ENCODE peak calls at places on chromosomes 5 and 9, in seven cellular contexts. C is GM23248, J is fibroblast of lung, F is mammary epithelial cell, U is GM23338, W is PC-3, M is neural progenitor cell. B is an unnamed sample.

GRCh38 chr5:141121563-141121962 is at the start of gene PCDHB4:
- DNase-seq in C (peak; percentile 71), J (peak; percentile 8), F (peak; percentile 10), U (peak; percentile 92), W (no peak), M (peak; percentile 25), B (peak; percentile 22)

GRCh38 chr9:134600836-134601638 is 40.6 kb upstream of the COL5A1 start:
- DNase-seq in C (no peak), J (no peak), F (no peak), U (no peak), W (no peak), M (no peak), B (no peak)

GRCh38 chr9:131116281-131117101 is 8.9 kb upstream of the NUP214 start:
- DNase-seq in C (no peak), J (no peak), F (no peak), U (no peak), W (no peak), M (no peak), B (no peak)

GRCh38 chr5:133203317-133204305 is 151.8 kb downstream of the HSPA4 start:
- DNase-seq in C (no peak), J (no peak), F (no peak), U (no peak), W (no peak), M (no peak), B (no peak)

GRCh38 chr5:151208481-151208914 is 15.4 kb downstream of the CCDC69 start:
- DNase-seq in C (no peak), J (no peak), F (no peak), U (no peak), W (no peak), M (no peak), B (no peak)

GRCh38 chr5:115487750-115488149 is 56.8 kb downstream of the FEM1C start:
- DNase-seq in C (no peak), J (no peak), F (no peak), U (no peak), W (no peak), M (no peak), B (no peak)

GRCh38 chr5:104754311-104754995 is 1191.9 kb upstream of the NUDT12 start:
- DNase-seq in C (no peak), J (no peak), F (no peak), U (peak; percentile 71), W (no peak), M (no peak), B (no peak)

GRCh38 chr5:137192293-137192743 is 306.8 kb downstream of the SPOCK1 start:
- DNase-seq in C (peak; percentile 78), J (no peak), F (peak; percentile 50), U (no peak), W (peak; percentile 86), M (no peak), B (no peak)

GRCh38 chr5:138692370-138692769 is 60.9 kb upstream of the CTNNA1 start:
- DNase-seq in C (no peak), J (no peak), F (no peak), U (no peak), W (no peak), M (no peak), B (no peak)

GRCh38 chr5:61279725-61280124 is 52.3 kb upstream of the ZSWIM6 start:
- DNase-seq in C (no peak), J (no peak), F (no peak), U (no peak), W (no peak), M (no peak), B (no peak)

GRCh38 chr5:73780297-73781080 is 154.5 kb downstream of the ARHGEF28 start:
- DNase-seq in C (peak; percentile 38), J (no peak), F (no peak), U (no peak), W (no peak), M (no peak), B (no peak)

GRCh38 chr5:73774924-73775323 is 148.9 kb downstream of the ARHGEF28 start:
- DNase-seq in C (no peak), J (no peak), F (no peak), U (no peak), W (no peak), M (no peak), B (no peak)

GRCh38 chr5:73777192-73777591 is 151.2 kb downstream of the ARHGEF28 start:
- DNase-seq in C (no peak), J (no peak), F (no peak), U (no peak), W (no peak), M (no peak), B (no peak)

GRCh38 chr5:73770601-73771025 is 144.6 kb downstream of the ARHGEF28 start:
- DNase-seq in C (no peak), J (peak; percentile 81), F (no peak), U (no peak), W (peak; percentile 63), M (no peak), B (no peak)

DNA sequence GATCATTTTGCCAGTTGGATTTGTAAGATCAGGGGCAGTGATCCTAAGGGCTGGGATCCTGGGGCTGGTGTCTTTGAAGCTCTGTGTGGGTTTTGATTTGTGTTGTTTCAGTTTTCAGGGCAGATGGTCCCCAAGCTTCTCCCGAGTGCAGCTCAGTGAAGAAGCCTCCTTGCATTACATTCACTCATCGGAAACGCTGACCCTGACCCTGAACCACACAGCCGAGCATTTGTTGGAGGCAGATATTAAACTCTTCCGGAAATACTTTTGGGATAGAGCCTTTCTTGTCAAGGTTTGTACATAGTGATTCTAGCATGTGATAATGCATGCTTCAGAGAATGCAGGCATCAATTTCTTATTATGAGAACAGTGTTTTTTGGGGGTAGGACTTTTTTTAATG is 150.4 kb downstream of the ARHGEF28 start:
- DNase-seq in C (no peak), J (no peak), F (no peak), U (no peak), W (no peak), M (no peak), B (no peak)
- TF ChIP-seq EZH2 in C (no peak), J (no peak), F (no peak), U (no peak), W (no peak), M (no peak), B (no peak)

DNA sequence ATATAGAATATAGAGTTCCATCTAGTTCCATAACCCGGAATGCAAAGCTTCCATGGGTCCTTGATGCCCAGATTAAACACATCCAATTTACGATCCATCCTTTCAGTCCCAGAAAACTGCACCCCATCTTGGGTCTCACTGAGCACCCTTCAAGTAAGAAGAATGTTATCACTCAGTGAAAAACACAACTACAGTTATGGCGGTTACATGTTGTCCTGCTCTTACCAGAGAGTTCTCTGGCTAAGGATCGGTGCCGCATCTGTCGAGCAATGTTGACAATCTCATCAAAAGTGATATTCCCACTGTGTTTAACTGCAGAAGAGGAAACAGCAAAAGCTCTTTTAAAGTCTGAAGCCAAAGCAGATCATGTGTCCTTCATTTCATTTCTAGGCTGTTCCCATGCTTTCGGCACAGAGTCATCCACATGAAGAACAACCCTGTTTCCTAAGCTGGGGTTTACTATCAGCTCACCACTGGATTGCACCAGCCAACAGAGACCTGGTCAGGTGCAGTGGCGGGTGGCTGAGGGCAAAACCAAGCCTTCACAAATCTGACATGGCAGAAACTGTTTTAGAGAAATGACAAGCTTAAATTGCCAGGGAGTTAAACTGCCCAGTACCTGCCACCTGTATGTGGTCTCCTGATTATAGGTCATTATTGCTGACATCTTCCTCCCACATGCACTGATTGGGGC is 2.9 kb downstream of the RPL12 start:
- DNase-seq in C (peak; percentile 35), J (peak; percentile 18), F (no peak), U (no peak), W (no peak), M (no peak), B (no peak)
- H3K4me3 ChIP-seq in C (peak overlapping the region; percentile 91), J (peak overlapping the region; percentile 92), F (no peak overlapping the region), U (peak overlapping the region; percentile 100), W (peak overlapping the region; percentile 84), M (peak overlapping the region; percentile 79), B (peak overlapping the region; percentile 84)

GRCh38 chr5:158856794-158857193 is 242.9 kb downstream of the EBF1 start:
- DNase-seq in C (no peak), J (no peak), F (no peak), U (no peak), W (no peak), M (no peak), B (no peak)

GRCh38 chr5:158857376-158857775 is 242.3 kb downstream of the EBF1 start:
- DNase-seq in C (no peak), J (no peak), F (no peak), U (no peak), W (no peak), M (no peak), B (no peak)

GRCh38 chr5:158856295-158856694 is 243.4 kb downstream of the EBF1 start:
- DNase-seq in C (no peak), J (no peak), F (no peak), U (no peak), W (peak; percentile 58), M (no peak), B (no peak)

GRCh38 chr5:158858011-158858410 is 241.7 kb downstream of the EBF1 start:
- DNase-seq in C (no peak), J (no peak), F (no peak), U (peak; percentile 28), W (no peak), M (no peak), B (no peak)

GRCh38 chr5:158855510-158855909 is 244.2 kb downstream of the EBF1 start:
- DNase-seq in C (no peak), J (no peak), F (no peak), U (no peak), W (peak; percentile 92), M (no peak), B (no peak)
- H3K27ac ChIP-seq in C (no peak overlapping the region), J (no peak overlapping the region), F (no peak overlapping the region), U (no peak overlapping the region), W (peak overlapping the region; percentile 99), M (no peak overlapping the region), B (no peak overlapping the region)

DNA sequence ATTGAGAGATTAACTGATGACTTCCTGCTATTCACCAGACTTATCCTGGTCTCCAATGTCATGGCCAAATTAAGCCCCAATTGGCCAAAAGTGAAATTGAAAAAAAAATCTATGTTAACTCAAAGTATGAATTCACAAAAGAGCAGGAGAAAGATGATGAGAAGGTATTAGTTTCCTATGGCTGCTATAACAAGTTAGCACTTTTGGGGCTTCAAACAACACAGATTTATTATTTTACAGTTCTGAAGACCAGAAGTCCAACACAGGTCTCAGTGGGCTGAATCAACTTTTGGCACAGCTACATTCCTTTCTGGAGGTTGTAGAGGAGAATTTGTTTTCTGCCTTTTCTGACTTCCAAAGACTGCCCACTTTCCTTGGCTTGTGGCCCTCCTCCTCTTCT is 78.6 kb upstream of the TLE1 start:
- DNase-seq in C (no peak), J (no peak), F (no peak), U (no peak), W (no peak), M (no peak), B (no peak)
- TF ChIP-seq EZH2 in C (no peak), J (no peak), F (no peak), U (no peak), W (no peak), M (no peak), B (no peak)

DNA sequence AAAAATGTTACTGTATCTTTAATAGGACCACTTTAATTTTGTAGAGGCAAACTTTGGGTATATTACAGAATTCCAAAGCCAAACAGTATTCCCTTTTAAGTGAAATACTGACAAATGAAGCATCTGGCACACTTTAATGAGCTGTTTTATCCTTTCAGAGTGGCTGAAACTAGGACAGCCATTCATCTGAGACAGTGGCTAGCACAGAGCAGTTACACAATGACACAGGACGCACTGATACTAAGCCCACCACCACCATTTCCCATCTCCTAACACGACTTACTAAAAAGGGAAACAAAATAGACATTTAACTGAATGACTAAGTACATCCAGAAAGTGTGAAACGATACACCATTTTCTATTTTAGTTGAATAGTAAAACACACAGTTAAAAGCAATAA is 120.4 kb upstream of the RETREG1 start:
- DNase-seq in C (no peak), J (no peak), F (no peak), U (no peak), W (no peak), M (peak; percentile 41), B (no peak)
- H3K4me3 ChIP-seq in C (no peak overlapping the region), J (peak overlapping the region; percentile 55), F (no peak overlapping the region), U (peak overlapping the region; percentile 74), W (no peak overlapping the region), M (peak overlapping the region; percentile 41), B (no peak overlapping the region)

GRCh38 chr9:14212697-14213420 is 101.1 kb downstream of the NFIB start:
- DNase-seq in C (no peak), J (no peak), F (no peak), U (no peak), W (no peak), M (no peak), B (no peak)
- H3K27ac ChIP-seq in C (no peak overlapping the region), J (no peak overlapping the region), F (peak overlapping the region; percentile 67), U (no peak overlapping the region), W (peak overlapping the region; percentile 75), M (no peak overlapping the region), B (no peak overlapping the region)